ENCODE peak calls at places on chromosomes 7 and 10, in seven cellular contexts. I, O, P, V, K, M and Q are unnamed samples.

GRCh38 chr7:4683043-4683883 is 1.2 kb downstream of the FOXK1 start:
- DNase-seq in V (peak), O (no peak), P (no peak), I (no peak), M (no peak), K (peak), Q (no peak)

GRCh38 chr7:80941206-80941758 is 22.4 kb upstream of the SEMA3C start:
- DNase-seq in O (no peak), K (no peak), P (no peak), M (no peak), V (no peak), I (no peak), Q (no peak)

GRCh38 chr7:23396222-23396621 is 74.1 kb downstream of the IGF2BP3 start:
- DNase-seq in P (no peak), K (no peak), V (no peak), M (no peak), I (no peak), O (no peak), Q (no peak)

GRCh38 chr10:133361227-133361626 is 3.4 kb upstream of the FUOM start:
- DNase-seq in V (no peak), I (no peak), O (no peak), K (no peak), P (no peak), M (no peak), Q (no peak)

GRCh38 chr10:132861884-132862461 is 76.0 kb upstream of the NKX6-2 start:
- DNase-seq in V (no peak), O (no peak), I (peak), K (no peak), P (no peak), M (no peak), Q (no peak)

GRCh38 chr10:86389441-86390193 is 23.0 kb upstream of the GRID1 start:
- DNase-seq in I (peak), K (peak), M (no peak), O (no peak), V (no peak), P (no peak), Q (peak)

GRCh38 chr7:150451833-150452431 is 1.5 kb downstream of the GIMAP8 start:
- DNase-seq in V (no peak), I (no peak), K (no peak), M (no peak), O (no peak), P (no peak), Q (no peak)

GRCh38 chr10:34405611-34406462 is 409.3 kb downstream of the PARD3 start:
- DNase-seq in K (no peak), V (no peak), M (no peak), I (no peak), O (peak), P (no peak), Q (no peak)

DNA sequence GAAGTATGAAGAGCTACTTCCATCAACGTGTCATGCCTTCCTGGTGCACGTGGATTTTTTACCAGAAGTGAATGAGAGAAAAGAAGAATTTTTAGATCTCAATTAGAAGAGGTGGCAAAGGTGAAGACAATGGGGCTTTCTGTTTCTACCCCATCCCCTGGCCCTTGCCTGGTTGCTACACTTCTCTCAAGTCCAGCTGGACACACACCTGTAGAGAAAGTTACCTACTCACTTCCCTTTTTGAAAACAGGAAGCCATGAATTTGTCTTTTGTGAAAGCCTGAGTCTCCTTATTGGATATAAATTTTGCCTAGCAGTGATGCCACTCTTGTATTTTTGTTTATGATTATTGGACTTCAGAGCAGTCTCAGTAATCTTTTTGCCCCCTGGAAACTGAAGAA is 142.9 kb upstream of the AKR1E2 start:
- DNase-seq in I (no peak), P (no peak), V (no peak), M (no peak), O (no peak), K (no peak), Q (no peak)
- TF ChIP-seq YY1 in I (no peak), P (no peak), V (no peak), M (no peak), O (no peak), K (no peak), Q (no peak)

DNA sequence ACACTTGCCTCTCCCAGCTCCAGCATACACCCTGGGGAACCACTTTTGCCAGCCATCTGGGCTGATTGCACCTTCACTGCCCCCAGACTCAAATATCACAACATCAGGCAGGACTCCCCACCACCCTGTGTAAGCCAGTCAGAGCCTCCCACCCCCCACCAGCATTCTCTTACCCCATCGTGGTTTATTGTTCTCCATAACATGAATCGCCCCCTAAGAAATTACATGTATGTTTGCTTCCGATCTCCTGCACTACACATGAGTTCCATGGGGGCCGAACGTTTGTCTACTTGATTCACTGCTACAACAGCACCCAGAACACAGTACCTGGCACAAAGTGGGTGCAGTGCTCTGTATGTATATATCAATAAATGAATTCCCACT is 39.4 kb downstream of the CREB3L2 start:
- DNase-seq in P (no peak), K (no peak), I (no peak), O (no peak), M (no peak), V (no peak), Q (no peak)
- TF ChIP-seq YY1 in P (no peak), K (no peak), I (no peak), O (no peak), M (no peak), V (no peak), Q (no peak)

DNA sequence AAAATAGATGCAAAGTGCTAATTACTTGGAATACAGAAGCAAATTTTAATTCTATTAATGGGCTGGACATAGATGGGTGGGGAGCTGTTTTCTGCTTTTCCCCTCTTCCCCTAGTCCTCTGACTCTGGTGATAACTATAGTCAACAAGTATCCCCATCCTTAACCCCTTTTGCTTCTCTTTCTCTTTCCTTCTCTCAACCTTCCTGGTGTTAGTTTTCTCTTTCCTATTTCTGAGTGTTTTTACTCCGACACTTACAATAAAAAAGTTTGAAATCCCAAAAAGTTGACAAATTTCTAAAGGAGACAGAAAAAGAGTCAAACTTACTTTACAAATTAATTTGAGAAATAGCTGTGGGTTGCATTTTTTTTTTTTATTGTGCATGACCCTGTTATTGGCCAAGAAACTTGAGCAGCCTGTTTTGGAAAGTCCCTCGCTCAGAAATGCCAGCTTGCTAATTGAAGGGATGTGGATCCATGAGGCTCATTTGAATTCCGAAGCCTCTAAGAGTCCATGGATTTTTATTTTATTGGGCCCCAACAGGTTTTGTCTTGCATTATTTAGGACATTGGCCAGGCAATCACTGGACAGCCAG is 2.4 kb downstream of the FAS start:
- DNase-seq in O (no peak), K (no peak), P (no peak), M (no peak), V (no peak), I (no peak), Q (no peak)
- TF ChIP-seq YY1 in O (no peak), K (no peak), P (no peak), M (no peak), V (no peak), I (no peak), Q (no peak)

DNA sequence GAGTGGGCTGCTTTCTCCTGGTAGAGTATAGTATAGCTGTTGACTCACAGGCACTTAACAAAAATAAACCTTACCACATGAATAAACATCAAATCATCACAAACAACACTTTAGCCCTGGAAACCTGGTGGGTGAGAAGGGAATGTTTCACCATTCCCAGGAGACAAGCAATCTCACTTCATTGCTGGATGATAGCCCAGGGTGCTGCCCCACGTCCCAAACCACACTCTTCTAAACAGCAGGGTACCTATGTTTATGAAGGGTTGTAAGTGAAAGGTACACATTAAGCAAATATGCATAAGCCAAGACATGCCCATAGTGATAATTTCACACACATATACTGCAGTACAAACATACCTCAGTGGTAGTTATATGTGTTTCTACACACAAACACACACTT is 276.2 kb downstream of the FGFR2 start:
- DNase-seq in I (no peak), V (no peak), M (no peak), P (no peak), K (no peak), O (no peak), Q (no peak)
- TF ChIP-seq YY1 in I (no peak), V (no peak), M (no peak), P (no peak), K (no peak), O (no peak), Q (no peak)

GRCh38 chr10:30431435-30431911 is 2.5 kb upstream of the MAP3K8 start:
- DNase-seq in M (no peak), I (no peak), P (no peak), K (peak), V (no peak), O (no peak), Q (no peak)
- TF ChIP-seq YY1 in M (no peak), I (no peak), P (no peak), K (no peak), V (no peak), O (no peak), Q (no peak)

GRCh38 chr10:13628661-13629060 is 41.9 kb downstream of the PRPF18 start:
- DNase-seq in K (no peak), O (no peak), I (no peak), P (no peak), M (no peak), V (no peak), Q (no peak)

GRCh38 chr10:13631594-13631993 is 44.8 kb downstream of the PRPF18 start:
- DNase-seq in M (no peak), I (no peak), K (no peak), O (no peak), V (no peak), P (no peak), Q (no peak)

GRCh38 chr10:13627459-13628310 is 40.9 kb downstream of the PRPF18 start:
- DNase-seq in I (no peak), P (no peak), O (no peak), K (no peak), M (no peak), V (no peak), Q (no peak)

GRCh38 chr10:13630231-13630630 is 43.5 kb downstream of the PRPF18 start:
- DNase-seq in V (no peak), I (no peak), M (no peak), K (no peak), P (no peak), O (no peak), Q (no peak)

DNA sequence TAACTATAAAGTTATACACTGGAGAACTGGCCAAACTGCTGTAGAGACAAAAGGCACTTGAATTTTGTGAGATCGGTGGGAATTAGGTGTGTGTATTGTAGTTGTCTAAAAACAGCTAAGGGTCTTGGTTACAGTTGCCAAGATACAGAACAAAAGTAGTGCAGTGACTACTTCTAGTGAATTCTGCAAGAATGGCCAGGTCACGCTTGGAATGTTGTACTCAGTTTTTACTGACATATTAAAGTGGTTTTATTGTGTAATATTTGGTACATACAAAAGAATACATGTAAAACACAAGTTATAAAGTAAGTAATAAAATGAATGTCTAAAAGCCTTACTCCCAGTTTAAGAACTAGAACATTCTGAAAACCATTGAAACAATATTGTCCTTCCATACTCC is 42.4 kb downstream of the PRPF18 start:
- DNase-seq in P (no peak), O (no peak), I (no peak), M (no peak), V (no peak), K (no peak), Q (no peak)
- TF ChIP-seq YY1 in P (no peak), O (no peak), I (no peak), M (no peak), V (no peak), K (no peak), Q (no peak)

DNA sequence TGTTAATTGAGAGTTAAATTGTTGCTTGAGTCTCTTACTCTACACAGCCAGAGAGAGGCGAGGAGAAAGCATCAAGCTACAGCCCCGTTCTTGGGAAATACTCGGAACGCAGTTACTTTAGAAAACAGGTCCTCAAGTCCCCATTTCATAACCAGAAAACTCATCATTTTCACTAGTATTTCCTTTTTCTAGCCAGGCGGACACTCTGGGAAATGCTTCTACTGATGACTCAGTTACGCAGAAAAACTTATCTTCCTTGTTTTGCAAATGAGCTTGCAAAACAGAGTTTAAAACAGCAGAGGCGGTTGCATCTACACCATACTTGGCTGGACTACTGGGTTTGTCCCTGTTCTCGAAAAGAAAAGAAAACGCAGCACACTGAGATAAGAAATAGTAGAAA is 111.4 kb upstream of the FGFR2 start:
- DNase-seq in K (no peak), M (no peak), I (no peak), P (no peak), V (no peak), O (no peak), Q (no peak)
- TF ChIP-seq YY1 in K (no peak), M (no peak), I (no peak), P (no peak), V (no peak), O (no peak), Q (no peak)

GRCh38 chr10:5563237-5563961 is 38.6 kb downstream of the CALML3 start:
- DNase-seq in K (no peak), P (no peak), V (no peak), I (no peak), M (no peak), O (no peak), Q (no peak)
- TF ChIP-seq YY1 in K (no peak), P (no peak), V (no peak), I (no peak), M (no peak), O (no peak), Q (no peak)

GRCh38 chr7:135692055-135692454 is 29.7 kb downstream of the STMP1 start:
- DNase-seq in P (no peak), V (no peak), I (no peak), K (no peak), M (no peak), O (no peak), Q (no peak)
- TF ChIP-seq YY1 in P (no peak), V (no peak), I (no peak), K (no peak), M (no peak), O (no peak), Q (no peak)

GRCh38 chr10:100739516-100740368 is 5.6 kb upstream of the PAX2 start:
- DNase-seq in K (no peak), M (no peak), V (peak), O (peak), I (peak), P (no peak), Q (no peak)

GRCh38 chr10:100737359-100738054 is 7.9 kb upstream of the PAX2 start:
- DNase-seq in M (no peak), P (no peak), K (no peak), V (peak), I (peak), O (no peak), Q (no peak)

GRCh38 chr10:100736809-100737358 is 8.5 kb upstream of the PAX2 start:
- DNase-seq in V (no peak), I (no peak), P (no peak), O (no peak), M (no peak), K (no peak), Q (no peak)

GRCh38 chr10:100736144-100736808 is 9.1 kb upstream of the PAX2 start:
- DNase-seq in P (no peak), V (no peak), K (no peak), M (no peak), O (no peak), I (no peak), Q (no peak)

DNA sequence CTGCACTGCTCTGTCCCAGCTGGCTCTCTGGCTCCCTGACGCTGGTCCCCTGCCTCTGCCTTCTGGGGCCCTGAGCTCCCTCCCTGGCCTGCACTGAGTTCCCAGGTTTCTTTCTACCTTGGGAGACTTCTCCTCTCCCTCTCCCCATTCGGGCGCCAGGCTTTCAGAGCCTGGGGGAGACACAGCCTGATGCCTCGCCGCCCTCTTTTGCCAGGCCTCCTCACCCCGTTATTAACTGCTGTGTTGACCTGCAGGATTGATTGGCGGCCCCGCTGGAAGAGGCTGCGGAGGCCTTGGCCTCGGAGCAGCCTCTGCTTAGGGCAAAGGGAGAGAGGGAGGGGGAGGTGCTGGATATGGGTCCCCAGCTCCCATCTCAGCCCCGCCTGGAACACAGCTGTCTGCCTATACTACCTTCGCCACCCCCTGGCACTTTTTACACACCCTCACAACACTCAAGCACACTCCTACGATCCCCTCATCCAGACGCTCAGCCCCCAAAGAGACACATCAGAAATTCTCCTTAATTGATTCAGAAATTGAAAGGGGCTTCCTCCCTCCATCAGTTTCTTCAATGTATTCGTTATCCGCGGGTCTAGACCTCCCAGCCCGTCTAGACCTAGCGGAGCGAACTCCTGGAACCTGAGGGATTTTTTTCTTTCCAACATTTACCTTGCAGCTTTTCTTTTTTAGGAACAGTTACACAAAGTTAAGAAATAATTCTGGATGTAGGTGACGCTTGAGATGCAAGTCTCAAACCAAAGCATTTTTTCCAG is 7.1 kb upstream of the PAX2 start:
- DNase-seq in M (no peak), K (no peak), I (peak), O (no peak), P (no peak), V (no peak), Q (no peak)
- TF ChIP-seq YY1 in M (no peak), K (no peak), I (no peak), O (no peak), P (no peak), V (no peak), Q (no peak)